ENCODE peak calls at places on chromosomes 11 and 22, in seven cellular contexts. One of them, this sample, is unnamed.

GRCh38 chr11:74611369-74611861 is 19.0 kb downstream of the POLD3 start:
- DNase-seq in HCT116: peak
- DNase-seq in H1: no peak
- DNase-seq in endothelial cell of umbilical vein: peak
- DNase-seq in WTC11: no peak
- DNase-seq in A549: peak
- DNase-seq in SK-N-SH: peak
- DNase-seq in this sample: peak

GRCh38 chr11:103317118-103317517 is 207.9 kb downstream of the DYNC2H1 start:
- DNase-seq in HCT116: no peak
- DNase-seq in endothelial cell of umbilical vein: peak
- DNase-seq in H1: no peak
- DNase-seq in A549: no peak
- DNase-seq in SK-N-SH: no peak
- DNase-seq in WTC11: no peak
- DNase-seq in this sample: no peak

GRCh38 chr22:22710719-22711531 is 66.5 kb downstream of the GGTLC2 start:
- DNase-seq in HCT116: no peak
- DNase-seq in WTC11: peak
- DNase-seq in SK-N-SH: peak
- DNase-seq in endothelial cell of umbilical vein: peak
- DNase-seq in A549: peak
- DNase-seq in H1: no peak
- DNase-seq in this sample: peak

GRCh38 chr11:64583296-64584262 is 7.4 kb upstream of the SLC22A12 start:
- DNase-seq in H1: no peak
- DNase-seq in A549: no peak
- DNase-seq in HCT116: no peak
- DNase-seq in endothelial cell of umbilical vein: no peak
- DNase-seq in SK-N-SH: no peak
- DNase-seq in WTC11: no peak
- DNase-seq in this sample: no peak

GRCh38 chr22:22865311-22866072 is 22.1 kb upstream of the IGLL5 start:
- DNase-seq in WTC11: no peak
- DNase-seq in H1: no peak
- DNase-seq in SK-N-SH: no peak
- DNase-seq in HCT116: no peak
- DNase-seq in endothelial cell of umbilical vein: no peak
- DNase-seq in A549: no peak
- DNase-seq in this sample: no peak

GRCh38 chr11:63841554-63841953 is 2.6 kb downstream of the MARK2 start:
- DNase-seq in A549: no peak
- DNase-seq in HCT116: no peak
- DNase-seq in WTC11: peak
- DNase-seq in endothelial cell of umbilical vein: peak
- DNase-seq in SK-N-SH: no peak
- DNase-seq in H1: no peak
- DNase-seq in this sample: no peak

GRCh38 chr11:113464416-113464815 is 10.8 kb downstream of the DRD2 start:
- DNase-seq in H1: no peak
- DNase-seq in SK-N-SH: no peak
- DNase-seq in A549: no peak
- DNase-seq in WTC11: no peak
- DNase-seq in HCT116: no peak
- DNase-seq in endothelial cell of umbilical vein: no peak
- DNase-seq in this sample: no peak

GRCh38 chr11:9625158-9625557 is 38.7 kb upstream of the SWAP70 start:
- DNase-seq in SK-N-SH: no peak
- DNase-seq in endothelial cell of umbilical vein: peak
- DNase-seq in A549: no peak
- DNase-seq in HCT116: no peak
- DNase-seq in WTC11: no peak
- DNase-seq in H1: no peak
- DNase-seq in this sample: no peak

GRCh38 chr22:32206774-32207758 is 2.2 kb upstream of the RFPL2 start:
- DNase-seq in SK-N-SH: peak
- DNase-seq in H1: no peak
- DNase-seq in endothelial cell of umbilical vein: no peak
- DNase-seq in A549: peak
- DNase-seq in HCT116: peak
- DNase-seq in WTC11: peak
- DNase-seq in this sample: peak

GRCh38 chr11:117900144-117900651 is 23.7 kb upstream of the FXYD6 start:
- DNase-seq in A549: no peak
- DNase-seq in SK-N-SH: no peak
- DNase-seq in endothelial cell of umbilical vein: no peak
- DNase-seq in WTC11: no peak
- DNase-seq in H1: no peak
- DNase-seq in HCT116: no peak
- DNase-seq in this sample: no peak

GRCh38 chr11:66854231-66854661 is 2.6 kb upstream of the LRFN4 start:
- DNase-seq in endothelial cell of umbilical vein: no peak
- DNase-seq in A549: no peak
- DNase-seq in SK-N-SH: no peak
- DNase-seq in H1: no peak
- DNase-seq in WTC11: no peak
- DNase-seq in HCT116: no peak
- DNase-seq in this sample: no peak

GRCh38 chr11:45343988-45344387 is 57.8 kb upstream of the SYT13 start:
- DNase-seq in endothelial cell of umbilical vein: no peak
- DNase-seq in A549: no peak
- DNase-seq in HCT116: no peak
- DNase-seq in H1: no peak
- DNase-seq in WTC11: no peak
- DNase-seq in SK-N-SH: no peak
- DNase-seq in this sample: no peak

GRCh38 chr11:22668005-22668796 is 1.8 kb downstream of the GAS2 start:
- DNase-seq in endothelial cell of umbilical vein: no peak
- DNase-seq in WTC11: no peak
- DNase-seq in H1: no peak
- DNase-seq in A549: no peak
- DNase-seq in HCT116: no peak
- DNase-seq in SK-N-SH: no peak
- DNase-seq in this sample: no peak

GRCh38 chr22:50731811-50732624 is 6.0 kb upstream of the ACR start:
- DNase-seq in endothelial cell of umbilical vein: no peak
- DNase-seq in WTC11: peak
- DNase-seq in SK-N-SH: peak
- DNase-seq in H1: no peak
- DNase-seq in A549: peak
- DNase-seq in HCT116: peak
- DNase-seq in this sample: peak

GRCh38 chr11:72179049-72179803 is 12.7 kb upstream of the FOLR1 start:
- DNase-seq in A549: no peak
- DNase-seq in SK-N-SH: no peak
- DNase-seq in WTC11: no peak
- DNase-seq in endothelial cell of umbilical vein: no peak
- DNase-seq in HCT116: no peak
- DNase-seq in H1: no peak
- DNase-seq in this sample: no peak

GRCh38 chr11:32911413-32911812 is 18.8 kb downstream of the QSER1 start:
- DNase-seq in H1: no peak
- DNase-seq in A549: no peak
- DNase-seq in SK-N-SH: no peak
- DNase-seq in HCT116: no peak
- DNase-seq in endothelial cell of umbilical vein: no peak
- DNase-seq in WTC11: no peak
- DNase-seq in this sample: no peak

GRCh38 chr11:134498326-134499139 is 86.5 kb upstream of the B3GAT1 start:
- DNase-seq in WTC11: peak
- DNase-seq in SK-N-SH: no peak
- DNase-seq in endothelial cell of umbilical vein: no peak
- DNase-seq in H1: no peak
- DNase-seq in A549: no peak
- DNase-seq in HCT116: no peak
- DNase-seq in this sample: no peak

GRCh38 chr11:72470386-72470785 is 36.1 kb upstream of the CLPB start:
- DNase-seq in WTC11: no peak
- DNase-seq in H1: no peak
- DNase-seq in HCT116: no peak
- DNase-seq in A549: no peak
- DNase-seq in SK-N-SH: no peak
- DNase-seq in endothelial cell of umbilical vein: no peak
- DNase-seq in this sample: no peak

GRCh38 chr22:38799265-38800002 is 5.5 kb upstream of the DNAL4 start:
- DNase-seq in H1: no peak
- DNase-seq in HCT116: no peak
- DNase-seq in endothelial cell of umbilical vein: no peak
- DNase-seq in SK-N-SH: no peak
- DNase-seq in A549: no peak
- DNase-seq in WTC11: no peak
- DNase-seq in this sample: no peak

GRCh38 chr11:70650075-70650909 is 252.0 kb downstream of the CTTN start:
- DNase-seq in H1: no peak
- DNase-seq in endothelial cell of umbilical vein: peak
- DNase-seq in HCT116: peak
- DNase-seq in WTC11: peak
- DNase-seq in A549: peak
- DNase-seq in SK-N-SH: no peak
- DNase-seq in this sample: peak

GRCh38 chr11:46305295-46305694 is 27.8 kb downstream of the CREB3L1 start:
- DNase-seq in endothelial cell of umbilical vein: no peak
- DNase-seq in H1: no peak
- DNase-seq in HCT116: no peak
- DNase-seq in SK-N-SH: peak
- DNase-seq in A549: no peak
- DNase-seq in WTC11: no peak
- DNase-seq in this sample: peak

GRCh38 chr11:134932761-134933160 is 520.7 kb upstream of the B3GAT1 start:
- DNase-seq in WTC11: no peak
- DNase-seq in HCT116: no peak
- DNase-seq in endothelial cell of umbilical vein: no peak
- DNase-seq in H1: no peak
- DNase-seq in SK-N-SH: no peak
- DNase-seq in A549: no peak
- DNase-seq in this sample: no peak

GRCh38 chr11:101470881-101471535 is 112.8 kb downstream of the TRPC6 start:
- DNase-seq in H1: no peak
- DNase-seq in endothelial cell of umbilical vein: no peak
- DNase-seq in SK-N-SH: no peak
- DNase-seq in WTC11: no peak
- DNase-seq in A549: peak
- DNase-seq in HCT116: no peak
- DNase-seq in this sample: no peak

DNA sequence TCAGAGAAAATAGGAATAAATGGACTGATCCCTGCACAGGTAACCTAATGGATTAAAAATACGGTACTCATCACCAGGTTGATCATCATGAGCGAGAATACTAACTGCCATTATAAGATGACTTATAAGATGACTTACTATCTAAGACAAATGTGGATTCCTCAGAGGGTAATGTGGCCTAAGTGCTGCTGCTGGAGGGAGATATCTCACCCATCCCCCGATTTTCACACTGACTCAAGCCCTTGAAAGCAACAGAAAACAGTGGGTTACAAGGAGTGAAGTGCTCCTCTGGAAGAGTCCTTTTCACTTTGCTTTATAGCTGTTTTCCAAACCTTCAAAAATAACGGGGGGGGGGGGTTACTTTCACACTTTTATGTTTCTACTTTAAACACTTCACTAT is 920 bp downstream of the TMEM218 start:
- DNase-seq in H1: no peak
- DNase-seq in A549: no peak
- DNase-seq in WTC11: no peak
- DNase-seq in SK-N-SH: no peak
- DNase-seq in HCT116: no peak
- DNase-seq in endothelial cell of umbilical vein: no peak
- DNase-seq in this sample: peak
- TF ChIP-seq MAX in H1: no peak
- TF ChIP-seq MAX in A549: no peak
- TF ChIP-seq MAX in WTC11: no peak
- TF ChIP-seq MAX in SK-N-SH: no peak
- TF ChIP-seq MAX in HCT116: no peak
- TF ChIP-seq MAX in endothelial cell of umbilical vein: no peak
- TF ChIP-seq MAX in this sample: no peak

DNA sequence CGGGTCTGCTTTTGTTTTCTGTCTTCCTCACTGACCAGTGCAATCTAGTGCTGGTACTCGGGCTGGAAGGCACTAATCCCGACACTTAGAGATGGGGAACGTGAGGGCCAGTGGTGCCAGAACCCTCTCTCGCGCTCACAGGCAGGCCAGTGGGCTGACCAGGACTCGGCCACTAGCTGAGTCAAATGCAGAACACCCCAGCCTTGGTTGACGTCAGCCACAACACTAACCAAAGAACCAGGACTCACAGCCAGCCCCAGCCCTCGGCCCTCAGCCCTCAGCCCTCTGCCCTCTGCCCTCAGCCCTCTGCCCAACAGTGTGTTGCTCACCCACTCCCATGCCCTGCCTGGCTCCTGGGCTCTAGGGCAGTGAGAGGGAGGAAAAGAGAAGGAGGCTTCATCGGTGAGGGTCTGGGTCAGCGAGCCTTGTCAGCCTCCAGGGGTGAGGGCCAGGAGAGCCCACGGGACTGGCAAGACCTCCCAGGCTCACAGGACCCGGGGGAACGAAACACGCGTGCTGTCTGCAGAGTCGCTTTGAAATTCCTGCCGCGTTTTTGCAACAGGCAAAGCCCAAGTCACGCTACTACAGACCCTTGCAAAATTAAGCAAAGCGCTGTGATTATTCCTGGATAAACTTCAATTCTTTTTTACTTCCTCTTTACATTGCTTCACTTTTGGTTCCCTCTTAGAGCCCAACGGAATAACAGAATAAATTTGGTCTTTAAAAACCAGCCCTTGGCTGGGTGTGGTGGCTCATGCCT is 27.5 kb downstream of the KIAA0930 start:
- DNase-seq in endothelial cell of umbilical vein: no peak
- DNase-seq in SK-N-SH: peak
- DNase-seq in H1: no peak
- DNase-seq in HCT116: no peak
- DNase-seq in WTC11: no peak
- DNase-seq in A549: no peak
- DNase-seq in this sample: peak
- TF ChIP-seq MAX in endothelial cell of umbilical vein: no peak
- TF ChIP-seq MAX in SK-N-SH: no peak
- TF ChIP-seq MAX in H1: no peak
- TF ChIP-seq MAX in HCT116: no peak
- TF ChIP-seq MAX in WTC11: no peak
- TF ChIP-seq MAX in A549: no peak
- TF ChIP-seq MAX in this sample: no peak

DNA sequence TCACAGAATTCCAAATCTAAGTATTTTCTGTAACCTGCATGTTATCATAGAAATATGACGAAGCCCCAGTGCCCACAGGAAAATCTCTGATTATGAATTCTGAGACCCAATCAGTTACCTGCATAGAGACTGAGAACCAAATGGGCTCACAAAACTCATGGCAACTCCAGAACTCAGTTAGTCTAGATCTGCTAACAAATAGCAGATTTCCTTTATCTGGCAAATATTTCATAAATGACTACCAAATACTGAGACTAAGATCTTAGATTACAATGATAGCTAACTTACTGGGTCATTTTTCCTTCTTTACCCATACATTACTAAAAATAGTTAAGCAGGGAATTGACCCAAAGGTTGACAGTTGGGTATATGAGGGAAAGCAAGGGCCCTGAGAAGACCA is 228.1 kb upstream of the FAT3 start:
- DNase-seq in HCT116: no peak
- DNase-seq in endothelial cell of umbilical vein: no peak
- DNase-seq in H1: no peak
- DNase-seq in SK-N-SH: no peak
- DNase-seq in A549: no peak
- DNase-seq in WTC11: no peak
- DNase-seq in this sample: no peak
- TF ChIP-seq MAX in HCT116: no peak
- TF ChIP-seq MAX in endothelial cell of umbilical vein: no peak
- TF ChIP-seq MAX in H1: no peak
- TF ChIP-seq MAX in SK-N-SH: no peak
- TF ChIP-seq MAX in A549: no peak
- TF ChIP-seq MAX in WTC11: no peak
- TF ChIP-seq MAX in this sample: no peak

GRCh38 chr22:47175151-47175760 is 412.8 kb downstream of the TBC1D22A start:
- DNase-seq in SK-N-SH: no peak
- DNase-seq in WTC11: peak
- DNase-seq in endothelial cell of umbilical vein: no peak
- DNase-seq in H1: no peak
- DNase-seq in A549: no peak
- DNase-seq in HCT116: no peak
- DNase-seq in this sample: no peak
- TF ChIP-seq MAX in SK-N-SH: no peak
- TF ChIP-seq MAX in WTC11: no peak
- TF ChIP-seq MAX in endothelial cell of umbilical vein: no peak
- TF ChIP-seq MAX in H1: no peak
- TF ChIP-seq MAX in A549: no peak
- TF ChIP-seq MAX in HCT116: no peak
- TF ChIP-seq MAX in this sample: no peak